ENCODE peak calls at places on chromosomes 16 and 17, in four cellular contexts. One of them, this sample, is unnamed.

GRCh38 chr17:72950236-72950931 is 142.1 kb downstream of the SLC39A11 start:
- DNase-seq in AG04450: no peak
- DNase-seq in endothelial cell of umbilical vein: no peak
- DNase-seq in suprapubic skin: no peak
- DNase-seq in this sample: no peak

GRCh38 chr17:39401412-39402278 is at the start of gene FBXL20:
- DNase-seq in suprapubic skin: peak
- DNase-seq in endothelial cell of umbilical vein: peak
- DNase-seq in AG04450: peak
- DNase-seq in this sample: peak

GRCh38 chr16:73794936-73795335 is 501.7 kb upstream of the PSMD7 start:
- DNase-seq in AG04450: no peak
- DNase-seq in endothelial cell of umbilical vein: no peak
- DNase-seq in suprapubic skin: no peak
- DNase-seq in this sample: no peak

GRCh38 chr16:20923876-20924275 is 23.3 kb downstream of the LYRM1 start:
- DNase-seq in suprapubic skin: no peak
- DNase-seq in endothelial cell of umbilical vein: no peak
- DNase-seq in AG04450: no peak
- DNase-seq in this sample: no peak

GRCh38 chr17:7988750-7989178 is 13.7 kb upstream of the GUCY2D start:
- DNase-seq in suprapubic skin: peak
- DNase-seq in AG04450: peak
- DNase-seq in endothelial cell of umbilical vein: peak
- DNase-seq in this sample: peak

GRCh38 chr17:7313890-7314718 is 1.1 kb downstream of the GPS2 start:
- DNase-seq in suprapubic skin: no peak
- DNase-seq in endothelial cell of umbilical vein: no peak
- DNase-seq in AG04450: no peak
- DNase-seq in this sample: no peak

GRCh38 chr16:51148674-51149228 is 2.3 kb downstream of the SALL1 start:
- DNase-seq in AG04450: no peak
- DNase-seq in suprapubic skin: no peak
- DNase-seq in endothelial cell of umbilical vein: no peak
- DNase-seq in this sample: no peak

GRCh38 chr16:77840623-77841274 is 52.4 kb downstream of the VAT1L start:
- DNase-seq in suprapubic skin: no peak
- DNase-seq in endothelial cell of umbilical vein: no peak
- DNase-seq in AG04450: peak
- DNase-seq in this sample: no peak

GRCh38 chr17:82214012-82214628 is 1.5 kb upstream of the CCDC57 start:
- DNase-seq in AG04450: no peak
- DNase-seq in suprapubic skin: no peak
- DNase-seq in endothelial cell of umbilical vein: no peak
- DNase-seq in this sample: no peak

GRCh38 chr17:42928714-42929496 is 28.3 kb downstream of the G6PC1 start:
- DNase-seq in suprapubic skin: no peak
- DNase-seq in AG04450: peak
- DNase-seq in endothelial cell of umbilical vein: peak
- DNase-seq in this sample: peak

GRCh38 chr16:58733671-58734458 is at the start of gene GOT2:
- DNase-seq in AG04450: peak
- DNase-seq in suprapubic skin: peak
- DNase-seq in endothelial cell of umbilical vein: peak
- DNase-seq in this sample: peak

GRCh38 chr16:84927621-84928591 is 83.4 kb downstream of the ZDHHC7 start:
- DNase-seq in AG04450: no peak
- DNase-seq in suprapubic skin: no peak
- DNase-seq in endothelial cell of umbilical vein: no peak
- DNase-seq in this sample: no peak

GRCh38 chr16:29811896-29812665 is at the start of gene PRRT2:
- DNase-seq in suprapubic skin: no peak
- DNase-seq in endothelial cell of umbilical vein: peak
- DNase-seq in AG04450: no peak
- DNase-seq in this sample: no peak

GRCh38 chr16:934178-934577 is 36.6 kb downstream of the LMF1 start:
- DNase-seq in AG04450: no peak
- DNase-seq in endothelial cell of umbilical vein: no peak
- DNase-seq in suprapubic skin: no peak
- DNase-seq in this sample: no peak

GRCh38 chr17:39908789-39909352 is 9.6 kb downstream of the GSDMB start:
- DNase-seq in endothelial cell of umbilical vein: no peak
- DNase-seq in suprapubic skin: no peak
- DNase-seq in AG04450: no peak
- DNase-seq in this sample: no peak

GRCh38 chr17:67570797-67571196 is 146.9 kb upstream of the NOL11 start:
- DNase-seq in AG04450: no peak
- DNase-seq in endothelial cell of umbilical vein: no peak
- DNase-seq in suprapubic skin: no peak
- DNase-seq in this sample: no peak

GRCh38 chr17:12180644-12181261 is 160.1 kb downstream of the MAP2K4 start:
- DNase-seq in AG04450: peak
- DNase-seq in suprapubic skin: no peak
- DNase-seq in endothelial cell of umbilical vein: peak
- DNase-seq in this sample: peak

GRCh38 chr16:58678716-58679115 is 5.9 kb downstream of the SLC38A7 start:
- DNase-seq in endothelial cell of umbilical vein: no peak
- DNase-seq in suprapubic skin: no peak
- DNase-seq in AG04450: no peak
- DNase-seq in this sample: no peak

GRCh38 chr16:57640612-57641011 is 12.2 kb downstream of the ADGRG1 start:
- DNase-seq in AG04450: no peak
- DNase-seq in endothelial cell of umbilical vein: no peak
- DNase-seq in suprapubic skin: no peak
- DNase-seq in this sample: no peak

GRCh38 chr17:8125947-8126305 is 2.0 kb upstream of the HES7 start:
- DNase-seq in suprapubic skin: no peak
- DNase-seq in endothelial cell of umbilical vein: no peak
- DNase-seq in AG04450: no peak
- DNase-seq in this sample: no peak

GRCh38 chr17:56083475-56083874 is 69.8 kb upstream of the ANKFN1 start:
- DNase-seq in AG04450: no peak
- DNase-seq in endothelial cell of umbilical vein: no peak
- DNase-seq in suprapubic skin: no peak
- DNase-seq in this sample: no peak

GRCh38 chr16:54879681-54880080 is 51.0 kb upstream of the IRX5 start:
- DNase-seq in endothelial cell of umbilical vein: no peak
- DNase-seq in AG04450: no peak
- DNase-seq in suprapubic skin: no peak
- DNase-seq in this sample: no peak

GRCh38 chr17:39704821-39705551 is 5.1 kb downstream of the ERBB2 start:
- DNase-seq in AG04450: no peak
- DNase-seq in endothelial cell of umbilical vein: no peak
- DNase-seq in suprapubic skin: no peak
- DNase-seq in this sample: no peak

GRCh38 chr16:64711026-64711425 is 410.8 kb downstream of the CDH11 start:
- DNase-seq in suprapubic skin: no peak
- DNase-seq in AG04450: no peak
- DNase-seq in endothelial cell of umbilical vein: no peak
- DNase-seq in this sample: no peak

GRCh38 chr17:64005734-64006167 is 7.6 kb downstream of the PRR29 start:
- DNase-seq in endothelial cell of umbilical vein: peak
- DNase-seq in AG04450: no peak
- DNase-seq in suprapubic skin: peak
- DNase-seq in this sample: no peak

GRCh38 chr16:85055503-85056210 is 28.1 kb downstream of the KIAA0513 start:
- DNase-seq in endothelial cell of umbilical vein: peak
- DNase-seq in suprapubic skin: no peak
- DNase-seq in AG04450: no peak
- DNase-seq in this sample: no peak

GRCh38 chr16:2954228-2954627 is 9.8 kb upstream of the KREMEN2 start:
- DNase-seq in endothelial cell of umbilical vein: no peak
- DNase-seq in AG04450: no peak
- DNase-seq in suprapubic skin: no peak
- DNase-seq in this sample: no peak

GRCh38 chr17:81241648-81242420 is 2.7 kb downstream of the NDUFAF8 start:
- DNase-seq in AG04450: no peak
- DNase-seq in suprapubic skin: no peak
- DNase-seq in endothelial cell of umbilical vein: peak
- DNase-seq in this sample: no peak

GRCh38 chr17:74960739-74961342 is 11.7 kb downstream of the HID1 start:
- DNase-seq in endothelial cell of umbilical vein: no peak
- DNase-seq in suprapubic skin: no peak
- DNase-seq in AG04450: peak
- DNase-seq in this sample: no peak

GRCh38 chr16:1094601-1095449 is 1.2 kb downstream of the C1QTNF8 start:
- DNase-seq in endothelial cell of umbilical vein: no peak
- DNase-seq in AG04450: no peak
- DNase-seq in suprapubic skin: no peak
- DNase-seq in this sample: no peak

GRCh38 chr16:11350531-11351335 is 5.5 kb downstream of the RMI2 start:
- DNase-seq in suprapubic skin: no peak
- DNase-seq in AG04450: peak
- DNase-seq in endothelial cell of umbilical vein: no peak
- DNase-seq in this sample: no peak

GRCh38 chr17:48522031-48522593 is 8.7 kb downstream of the HOXB1 start:
- DNase-seq in suprapubic skin: no peak
- DNase-seq in AG04450: no peak
- DNase-seq in endothelial cell of umbilical vein: peak
- DNase-seq in this sample: no peak

GRCh38 chr17:34527908-34528470 is 51.4 kb upstream of the TMEM132E start:
- DNase-seq in suprapubic skin: no peak
- DNase-seq in endothelial cell of umbilical vein: no peak
- DNase-seq in AG04450: no peak
- DNase-seq in this sample: no peak

GRCh38 chr17:51257150-51258081 is 2.4 kb downstream of the MBTD1 start:
- DNase-seq in endothelial cell of umbilical vein: no peak
- DNase-seq in AG04450: no peak
- DNase-seq in suprapubic skin: no peak
- DNase-seq in this sample: no peak

GRCh38 chr17:82598256-82599011 is 49.8 kb downstream of the WDR45B start:
- DNase-seq in endothelial cell of umbilical vein: no peak
- DNase-seq in AG04450: no peak
- DNase-seq in suprapubic skin: no peak
- DNase-seq in this sample: no peak

GRCh38 chr17:47751471-47751870 is 18.4 kb downstream of the TBX21 start:
- DNase-seq in suprapubic skin: no peak
- DNase-seq in AG04450: no peak
- DNase-seq in endothelial cell of umbilical vein: no peak
- DNase-seq in this sample: no peak

GRCh38 chr16:17397499-17397891 is 73.3 kb downstream of the XYLT1 start:
- DNase-seq in suprapubic skin: no peak
- DNase-seq in AG04450: no peak
- DNase-seq in endothelial cell of umbilical vein: peak
- DNase-seq in this sample: peak